ENCODE peak calls at places on chromosomes 1 and 21, in ten cellular contexts. One of them, this sample, is unnamed.

GRCh38 chr1:229913491-229913890 is 153.5 kb upstream of the GALNT2 start:
- DNase-seq in cardiac fibroblast: no peak
- DNase-seq in breast epithelium: no peak
- DNase-seq in fibroblast of lung: no peak
- DNase-seq in cardiac muscle cell: peak
- DNase-seq in lower leg skin: no peak
- DNase-seq in ovary: no peak
- DNase-seq in suprapubic skin: no peak
- DNase-seq in fibroblast of villous mesenchyme: no peak
- DNase-seq in AG04449: no peak
- DNase-seq in this sample: no peak

GRCh38 chr1:94463056-94463764 is 45.0 kb downstream of the ABCD3 start:
- DNase-seq in cardiac fibroblast: no peak
- DNase-seq in breast epithelium: no peak
- DNase-seq in fibroblast of lung: no peak
- DNase-seq in cardiac muscle cell: no peak
- DNase-seq in lower leg skin: no peak
- DNase-seq in ovary: no peak
- DNase-seq in suprapubic skin: no peak
- DNase-seq in fibroblast of villous mesenchyme: no peak
- DNase-seq in AG04449: no peak
- DNase-seq in this sample: no peak

GRCh38 chr21:14699433-14700410 is 153.6 kb upstream of the SAMSN1 start:
- DNase-seq in cardiac fibroblast: no peak
- DNase-seq in breast epithelium: no peak
- DNase-seq in fibroblast of lung: no peak
- DNase-seq in cardiac muscle cell: no peak
- DNase-seq in lower leg skin: no peak
- DNase-seq in ovary: no peak
- DNase-seq in suprapubic skin: no peak
- DNase-seq in fibroblast of villous mesenchyme: no peak
- DNase-seq in AG04449: no peak
- DNase-seq in this sample: no peak

GRCh38 chr1:1217621-1218523 is 3.9 kb upstream of the TNFRSF4 start:
- DNase-seq in cardiac fibroblast: peak
- DNase-seq in breast epithelium: no peak
- DNase-seq in fibroblast of lung: no peak
- DNase-seq in cardiac muscle cell: no peak
- DNase-seq in lower leg skin: no peak
- DNase-seq in ovary: no peak
- DNase-seq in suprapubic skin: no peak
- DNase-seq in fibroblast of villous mesenchyme: peak
- DNase-seq in AG04449: no peak
- DNase-seq in this sample: peak

GRCh38 chr1:158821723-158822122 is 9.4 kb upstream of the MNDA start:
- DNase-seq in cardiac fibroblast: no peak
- DNase-seq in breast epithelium: no peak
- DNase-seq in fibroblast of lung: no peak
- DNase-seq in cardiac muscle cell: no peak
- DNase-seq in lower leg skin: no peak
- DNase-seq in ovary: no peak
- DNase-seq in suprapubic skin: no peak
- DNase-seq in fibroblast of villous mesenchyme: no peak
- DNase-seq in AG04449: no peak
- DNase-seq in this sample: no peak

GRCh38 chr1:47754221-47754620 is 243.0 kb downstream of the TRABD2B start:
- DNase-seq in cardiac fibroblast: no peak
- DNase-seq in breast epithelium: no peak
- DNase-seq in fibroblast of lung: no peak
- DNase-seq in cardiac muscle cell: no peak
- DNase-seq in lower leg skin: no peak
- DNase-seq in ovary: no peak
- DNase-seq in suprapubic skin: no peak
- DNase-seq in fibroblast of villous mesenchyme: no peak
- DNase-seq in AG04449: no peak
- DNase-seq in this sample: no peak

GRCh38 chr1:210250665-210250997 is 18.0 kb downstream of the SERTAD4 start:
- DNase-seq in cardiac fibroblast: no peak
- DNase-seq in breast epithelium: no peak
- DNase-seq in fibroblast of lung: no peak
- DNase-seq in cardiac muscle cell: peak
- DNase-seq in lower leg skin: no peak
- DNase-seq in ovary: no peak
- DNase-seq in suprapubic skin: no peak
- DNase-seq in fibroblast of villous mesenchyme: no peak
- DNase-seq in AG04449: no peak
- DNase-seq in this sample: no peak

GRCh38 chr1:147496571-147496970 is 44.7 kb upstream of the BCL9 start:
- DNase-seq in cardiac fibroblast: peak
- DNase-seq in breast epithelium: no peak
- DNase-seq in fibroblast of lung: peak
- DNase-seq in cardiac muscle cell: no peak
- DNase-seq in lower leg skin: no peak
- DNase-seq in ovary: peak
- DNase-seq in suprapubic skin: peak
- DNase-seq in fibroblast of villous mesenchyme: peak
- DNase-seq in AG04449: no peak
- DNase-seq in this sample: no peak

GRCh38 chr1:31625180-31625514 is 7.7 kb downstream of the HCRTR1 start:
- DNase-seq in cardiac fibroblast: no peak
- DNase-seq in breast epithelium: no peak
- DNase-seq in fibroblast of lung: no peak
- DNase-seq in cardiac muscle cell: no peak
- DNase-seq in lower leg skin: no peak
- DNase-seq in ovary: no peak
- DNase-seq in suprapubic skin: no peak
- DNase-seq in fibroblast of villous mesenchyme: no peak
- DNase-seq in AG04449: no peak
- DNase-seq in this sample: no peak

GRCh38 chr1:210093461-210093860 is 139.1 kb upstream of the SERTAD4 start:
- DNase-seq in cardiac fibroblast: no peak
- DNase-seq in breast epithelium: no peak
- DNase-seq in fibroblast of lung: no peak
- DNase-seq in cardiac muscle cell: no peak
- DNase-seq in lower leg skin: no peak
- DNase-seq in ovary: no peak
- DNase-seq in suprapubic skin: no peak
- DNase-seq in fibroblast of villous mesenchyme: no peak
- DNase-seq in AG04449: no peak
- DNase-seq in this sample: no peak

GRCh38 chr21:15057290-15057689 is 7.5 kb downstream of the NRIP1 start:
- DNase-seq in cardiac fibroblast: no peak
- DNase-seq in breast epithelium: no peak
- DNase-seq in fibroblast of lung: no peak
- DNase-seq in cardiac muscle cell: peak
- DNase-seq in lower leg skin: no peak
- DNase-seq in ovary: no peak
- DNase-seq in suprapubic skin: no peak
- DNase-seq in fibroblast of villous mesenchyme: peak
- DNase-seq in AG04449: no peak
- DNase-seq in this sample: no peak

GRCh38 chr1:87956072-87956471 is 627.4 kb downstream of the LMO4 start:
- DNase-seq in cardiac fibroblast: peak
- DNase-seq in breast epithelium: no peak
- DNase-seq in fibroblast of lung: peak
- DNase-seq in cardiac muscle cell: peak
- DNase-seq in lower leg skin: no peak
- DNase-seq in ovary: no peak
- DNase-seq in suprapubic skin: no peak
- DNase-seq in fibroblast of villous mesenchyme: peak
- DNase-seq in AG04449: peak
- DNase-seq in this sample: peak

GRCh38 chr1:197182716-197183115 is 36.2 kb upstream of the ASPM start:
- DNase-seq in cardiac fibroblast: no peak
- DNase-seq in breast epithelium: no peak
- DNase-seq in fibroblast of lung: no peak
- DNase-seq in cardiac muscle cell: no peak
- DNase-seq in lower leg skin: no peak
- DNase-seq in ovary: no peak
- DNase-seq in suprapubic skin: no peak
- DNase-seq in fibroblast of villous mesenchyme: no peak
- DNase-seq in AG04449: no peak
- DNase-seq in this sample: no peak

GRCh38 chr1:197181982-197182381 is 35.5 kb upstream of the ASPM start:
- DNase-seq in cardiac fibroblast: no peak
- DNase-seq in breast epithelium: no peak
- DNase-seq in fibroblast of lung: no peak
- DNase-seq in cardiac muscle cell: no peak
- DNase-seq in lower leg skin: no peak
- DNase-seq in ovary: no peak
- DNase-seq in suprapubic skin: no peak
- DNase-seq in fibroblast of villous mesenchyme: no peak
- DNase-seq in AG04449: no peak
- DNase-seq in this sample: no peak

GRCh38 chr1:197183195-197183748 is 36.8 kb upstream of the ASPM start:
- DNase-seq in cardiac fibroblast: no peak
- DNase-seq in breast epithelium: no peak
- DNase-seq in fibroblast of lung: no peak
- DNase-seq in cardiac muscle cell: no peak
- DNase-seq in lower leg skin: no peak
- DNase-seq in ovary: no peak
- DNase-seq in suprapubic skin: no peak
- DNase-seq in fibroblast of villous mesenchyme: peak
- DNase-seq in AG04449: no peak
- DNase-seq in this sample: no peak

GRCh38 chr1:197178998-197179397 is 32.5 kb upstream of the ASPM start:
- DNase-seq in cardiac fibroblast: peak
- DNase-seq in breast epithelium: no peak
- DNase-seq in fibroblast of lung: peak
- DNase-seq in cardiac muscle cell: no peak
- DNase-seq in lower leg skin: no peak
- DNase-seq in ovary: no peak
- DNase-seq in suprapubic skin: no peak
- DNase-seq in fibroblast of villous mesenchyme: peak
- DNase-seq in AG04449: no peak
- DNase-seq in this sample: no peak

GRCh38 chr1:197180252-197180878 is 33.9 kb upstream of the ASPM start:
- DNase-seq in cardiac fibroblast: peak
- DNase-seq in breast epithelium: no peak
- DNase-seq in fibroblast of lung: peak
- DNase-seq in cardiac muscle cell: peak
- DNase-seq in lower leg skin: no peak
- DNase-seq in ovary: no peak
- DNase-seq in suprapubic skin: no peak
- DNase-seq in fibroblast of villous mesenchyme: peak
- DNase-seq in AG04449: peak
- DNase-seq in this sample: peak
- TF ChIP-seq CTCF in cardiac fibroblast: peak
- TF ChIP-seq CTCF in breast epithelium: peak
- TF ChIP-seq CTCF in fibroblast of lung: peak
- TF ChIP-seq CTCF in cardiac muscle cell: peak
- TF ChIP-seq CTCF in lower leg skin: no peak
- TF ChIP-seq CTCF in ovary: no peak
- TF ChIP-seq CTCF in suprapubic skin: peak
- TF ChIP-seq CTCF in fibroblast of villous mesenchyme: peak
- TF ChIP-seq CTCF in AG04449: peak
- TF ChIP-seq CTCF in this sample: peak

DNA sequence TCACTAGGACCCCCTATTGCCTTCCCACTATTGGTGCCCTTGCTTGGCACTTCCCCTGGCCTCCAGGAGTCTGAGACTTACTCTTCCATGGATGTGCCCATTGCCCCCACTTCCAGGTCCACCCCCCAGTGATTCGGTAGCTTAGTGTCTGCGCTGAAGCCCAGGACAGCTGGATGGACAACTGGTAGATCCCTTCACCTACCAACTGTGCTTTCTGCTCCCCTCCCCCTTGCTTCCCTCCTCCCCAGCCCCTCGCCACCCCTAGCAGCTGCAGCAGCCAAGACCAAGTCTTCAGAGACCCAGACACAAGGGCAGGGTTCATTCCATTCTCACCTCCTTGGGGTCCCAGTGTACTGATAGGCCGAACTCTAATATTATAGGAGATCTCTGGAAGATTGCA is 6.9 kb downstream of the LMNA start:
- DNase-seq in cardiac fibroblast: no peak
- DNase-seq in breast epithelium: no peak
- DNase-seq in fibroblast of lung: no peak
- DNase-seq in cardiac muscle cell: no peak
- DNase-seq in lower leg skin: no peak
- DNase-seq in ovary: no peak
- DNase-seq in suprapubic skin: no peak
- DNase-seq in fibroblast of villous mesenchyme: no peak
- DNase-seq in AG04449: no peak
- DNase-seq in this sample: no peak
- H3K4me3 ChIP-seq in cardiac fibroblast: peak
- H3K4me3 ChIP-seq in breast epithelium: peak
- H3K4me3 ChIP-seq in fibroblast of lung: peak
- H3K4me3 ChIP-seq in cardiac muscle cell: no peak
- H3K4me3 ChIP-seq in lower leg skin: no peak
- H3K4me3 ChIP-seq in ovary: peak
- H3K4me3 ChIP-seq in suprapubic skin: peak
- H3K4me3 ChIP-seq in fibroblast of villous mesenchyme: peak
- H3K4me3 ChIP-seq in AG04449: peak
- H3K4me3 ChIP-seq in this sample: peak

GRCh38 chr1:8165595-8166360 is 139.7 kb upstream of the ERRFI1 start:
- DNase-seq in cardiac fibroblast: no peak
- DNase-seq in breast epithelium: no peak
- DNase-seq in fibroblast of lung: no peak
- DNase-seq in cardiac muscle cell: no peak
- DNase-seq in lower leg skin: no peak
- DNase-seq in ovary: no peak
- DNase-seq in suprapubic skin: no peak
- DNase-seq in fibroblast of villous mesenchyme: no peak
- DNase-seq in AG04449: no peak
- DNase-seq in this sample: no peak
- TF ChIP-seq CTCF in cardiac fibroblast: peak
- TF ChIP-seq CTCF in breast epithelium: no peak
- TF ChIP-seq CTCF in fibroblast of lung: no peak
- TF ChIP-seq CTCF in cardiac muscle cell: peak
- TF ChIP-seq CTCF in lower leg skin: no peak
- TF ChIP-seq CTCF in ovary: no peak
- TF ChIP-seq CTCF in suprapubic skin: no peak
- TF ChIP-seq CTCF in fibroblast of villous mesenchyme: peak
- TF ChIP-seq CTCF in AG04449: peak
- TF ChIP-seq CTCF in this sample: peak

DNA sequence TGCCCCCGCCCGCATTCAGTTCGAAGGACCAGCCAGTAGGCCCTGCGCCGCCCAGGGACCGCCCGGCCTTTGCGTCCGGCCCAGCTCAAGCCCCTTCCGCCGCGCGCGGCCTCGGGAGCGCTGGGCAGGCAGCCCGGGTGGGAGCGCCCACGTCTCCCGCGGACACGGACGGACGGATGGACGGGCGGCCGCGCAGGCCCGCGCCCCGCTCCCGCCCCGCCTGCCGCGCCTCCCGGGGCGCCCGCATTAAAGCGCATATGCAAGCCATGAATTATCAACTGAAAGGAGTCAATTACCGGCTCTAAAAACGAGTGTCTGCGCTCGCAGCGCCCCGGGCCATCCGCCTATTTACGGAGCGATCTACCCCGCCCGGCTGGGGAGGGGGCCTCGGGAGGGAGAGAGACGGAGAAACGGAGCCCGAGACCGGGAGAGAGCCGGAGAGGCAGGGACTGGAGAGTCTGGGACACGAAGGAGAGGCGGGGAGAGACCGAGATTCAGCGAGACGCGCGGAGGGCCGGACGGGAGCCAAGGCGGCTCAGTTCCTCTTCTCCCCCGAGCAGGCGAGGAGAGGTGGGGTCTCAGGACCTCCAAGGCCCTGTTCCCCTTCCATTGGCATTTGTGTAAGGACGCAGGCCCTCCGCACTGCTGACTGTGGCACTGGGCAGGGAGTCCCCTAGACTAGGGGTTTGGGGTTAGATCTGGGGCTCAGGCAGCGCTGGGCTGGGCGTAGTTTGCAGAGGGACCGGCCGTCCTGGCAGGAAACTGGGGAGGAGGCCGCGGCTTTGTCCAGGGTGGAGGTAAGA is 41.3 kb upstream of the DMBX1 start:
- DNase-seq in cardiac fibroblast: no peak
- DNase-seq in breast epithelium: no peak
- DNase-seq in fibroblast of lung: no peak
- DNase-seq in cardiac muscle cell: peak
- DNase-seq in lower leg skin: no peak
- DNase-seq in ovary: no peak
- DNase-seq in suprapubic skin: no peak
- DNase-seq in fibroblast of villous mesenchyme: no peak
- DNase-seq in AG04449: no peak
- DNase-seq in this sample: no peak
- H3K4me3 ChIP-seq in cardiac fibroblast: peak
- H3K4me3 ChIP-seq in breast epithelium: peak
- H3K4me3 ChIP-seq in fibroblast of lung: peak
- H3K4me3 ChIP-seq in cardiac muscle cell: peak
- H3K4me3 ChIP-seq in lower leg skin: no peak
- H3K4me3 ChIP-seq in ovary: no peak
- H3K4me3 ChIP-seq in suprapubic skin: peak
- H3K4me3 ChIP-seq in fibroblast of villous mesenchyme: no peak
- H3K4me3 ChIP-seq in AG04449: peak
- H3K4me3 ChIP-seq in this sample: no peak

This sample was measured in HFF-Myc.